ENCODE peak calls at places on chromosomes 6 and 20, in six cellular contexts. T is nephron progenitor cell, S is D341Med, P is hippocampal formation, M is GM20000, Y is pancreas. C is an unnamed sample.

GRCh38 chr6:11636121-11636520 is 98.6 kb downstream of the TMEM170B start:
- DNase-seq in P (no peak), Y (no peak), M (no peak), S (no peak), T (no peak), C (no peak)

GRCh38 chr6:144951730-144952437 is 666.7 kb downstream of the UTRN start:
- DNase-seq in M (no peak), Y (no peak), T (no peak), S (no peak), P (no peak), C (no peak)

GRCh38 chr6:152982768-152983636 is at the start of gene FBXO5:
- DNase-seq in S (peak; percentile 96), T (peak; percentile 97), M (peak; percentile 96), Y (peak; percentile 97), P (peak; percentile 93), C (peak; percentile 97)

GRCh38 chr6:96164802-96165201 is 149.0 kb downstream of the FUT9 start:
- DNase-seq in P (no peak), Y (no peak), M (no peak), S (no peak), T (no peak), C (no peak)

GRCh38 chr6:42714098-42714761 is 8.2 kb downstream of the PRPH2 start:
- DNase-seq in M (no peak), P (no peak), Y (no peak), S (no peak), T (no peak), C (no peak)

GRCh38 chr6:169370666-169371343 is 117.2 kb upstream of the THBS2 start:
- DNase-seq in S (no peak), P (no peak), M (no peak), Y (no peak), T (no peak), C (no peak)

GRCh38 chr6:91464718-91465117 is 877.8 kb upstream of the MAP3K7 start:
- DNase-seq in S (no peak), M (no peak), P (no peak), Y (no peak), T (no peak), C (no peak)

GRCh38 chr6:151808331-151809241 is 1.1 kb downstream of the ESR1 start:
- DNase-seq in M (peak; percentile 15), Y (peak; percentile 68), S (peak; percentile 70), P (no peak), T (peak; percentile 46), C (peak; percentile 28)

GRCh38 chr6:108114861-108115597 is 40.5 kb upstream of the OSTM1 start:
- DNase-seq in M (no peak), S (peak; percentile 50), T (peak; percentile 63), P (no peak), Y (peak; percentile 82), C (peak; percentile 80)

GRCh38 chr6:34901930-34902329 is 12.9 kb downstream of the ANKS1A start:
- DNase-seq in Y (no peak), S (no peak), P (no peak), T (no peak), M (no peak), C (no peak)

GRCh38 chr20:9400371-9401025 is 113.9 kb upstream of the LAMP5 start:
- DNase-seq in Y (no peak), M (no peak), S (no peak), T (no peak), P (no peak), C (no peak)

GRCh38 chr6:158605266-158605878 is 39.2 kb downstream of the DYNLT1 start:
- DNase-seq in P (peak; percentile 40), M (peak; percentile 75), Y (no peak), S (peak; percentile 82), T (peak; percentile 72), C (peak; percentile 85)

GRCh38 chr6:85672623-85673022 is 29.9 kb upstream of the SYNCRIP start:
- DNase-seq in T (no peak), Y (no peak), M (no peak), P (no peak), S (no peak), C (no peak)

GRCh38 chr20:47878601-47879004 is 93.3 kb upstream of the SULF2 start:
- DNase-seq in Y (no peak), S (no peak), M (no peak), P (no peak), T (no peak), C (no peak)

GRCh38 chr6:18276610-18277009 is 12.3 kb upstream of the DEK start:
- DNase-seq in Y (no peak), P (no peak), T (no peak), S (no peak), M (no peak), C (no peak)

GRCh38 chr6:106411643-106412200 is 51.2 kb downstream of the CRYBG1 start:
- DNase-seq in Y (no peak), T (no peak), M (no peak), S (no peak), P (no peak), C (no peak)

GRCh38 chr20:36572701-36573102 is 695 bp upstream of the TGIF2 start:
- DNase-seq in S (no peak), M (peak; percentile 66), T (no peak), P (no peak), Y (no peak), C (peak; percentile 26)

GRCh38 chr20:5000263-5001173 is 792 bp downstream of the SLC23A2 start:
- DNase-seq in Y (peak; percentile 71), T (peak; percentile 38), S (peak; percentile 51), M (peak; percentile 66), P (peak; percentile 49), C (peak; percentile 81)

GRCh38 chr20:57918546-57918945 is 208.7 kb upstream of the PMEPA1 start:
- DNase-seq in T (no peak), M (no peak), Y (no peak), S (no peak), P (no peak), C (no peak)

GRCh38 chr20:58597021-58597940 is 53.8 kb upstream of the STX16 start:
- DNase-seq in Y (no peak), M (no peak), T (peak; percentile 34), S (peak; percentile 84), P (peak; percentile 17), C (no peak)

GRCh38 chr6:46217671-46218131 is 46.9 kb upstream of the ENPP5 start:
- DNase-seq in Y (no peak), P (peak; percentile 11), S (no peak), T (no peak), M (peak; percentile 55), C (no peak)

GRCh38 chr6:72624557-72625160 is 2.8 kb downstream of the KCNQ5 start:
- DNase-seq in S (peak; percentile 56), Y (no peak), M (peak; percentile 26), T (peak; percentile 5), P (no peak), C (peak; percentile 64)

GRCh38 chr6:5981274-5982026 is 25.3 kb downstream of the NRN1 start:
- DNase-seq in Y (no peak), S (no peak), P (no peak), M (no peak), T (no peak), C (no peak)

GRCh38 chr6:134177753-134178229 is 125.4 kb upstream of the SLC2A12 start:
- DNase-seq in M (no peak), T (no peak), Y (no peak), S (no peak), P (peak; percentile 68), C (no peak)

GRCh38 chr6:8947900-8948299 is 512.6 kb upstream of the SLC35B3 start:
- DNase-seq in Y (no peak), M (no peak), T (no peak), S (no peak), P (no peak), C (no peak)

GRCh38 chr6:14798996-14799588 is 446.8 kb upstream of the JARID2 start:
- DNase-seq in P (no peak), S (no peak), T (no peak), Y (no peak), M (no peak), C (no peak)

GRCh38 chr20:4661191-4661590 is 60.5 kb upstream of the PRND start:
- DNase-seq in M (no peak), Y (no peak), S (no peak), P (no peak), T (no peak), C (no peak)

GRCh38 chr6:158387036-158387435 is 74.8 kb downstream of the TULP4 start:
- DNase-seq in T (no peak), Y (no peak), M (no peak), P (no peak), S (no peak), C (no peak)

GRCh38 chr6:125453516-125453915 is 151.7 kb upstream of the HDDC2 start:
- DNase-seq in T (no peak), Y (no peak), M (no peak), S (no peak), P (no peak), C (no peak)

GRCh38 chr6:64459411-64459810 is 823.8 kb downstream of the PHF3 start:
- DNase-seq in T (no peak), Y (no peak), S (no peak), P (no peak), M (no peak), C (no peak)

GRCh38 chr6:26531897-26532296 is 6.3 kb upstream of the HMGN4 start:
- DNase-seq in T (no peak), S (no peak), P (no peak), M (no peak), Y (no peak), C (no peak)

GRCh38 chr6:14625173-14625895 is 507.8 kb downstream of the CD83 start:
- DNase-seq in S (no peak), M (no peak), T (no peak), P (no peak), Y (no peak), C (no peak)

GRCh38 chr20:51402201-51402600 is 140.3 kb downstream of the NFATC2 start:
- DNase-seq in T (no peak), P (no peak), M (no peak), S (no peak), Y (no peak), C (no peak)

C was measured in SK-N-SH.